ENCODE peak calls at places on chromosomes 6 and 20, in ten cellular contexts. L is NK-92 treated with Interleukin-12 subunit alpha and Interleukin-12 subunit beta, amount 100 ng/mL, for 24 hours; E is amygdala; G is CD8-positive, alpha-beta memory T cell; K is RPMI8226; V is effector CD4-positive, alpha-beta T cell; S is stimulated activated CD4-positive, alpha-beta T cell treated with anti-CD3 and anti-CD28 coated beads, Interleukin-1b, Interleukin-23, amount 100 ng/mL, for 4 hours; Y is upper lobe of right lung; C is EL; A is activated naive CD8-positive, alpha-beta T cell treated with anti-CD3 and anti-CD28 coated beads for 36 hours. M is an unnamed sample.

GRCh38 chr6:128784266-128784665 is 98.7 kb upstream of the LAMA2 start:
- DNase-seq in C (no peak), G (no peak), A (no peak), V (no peak), L (no peak), K (no peak), E (no peak), S (no peak), Y (no peak), M (no peak)

GRCh38 chr20:48406462-48407235 is 421.1 kb downstream of the PREX1 start:
- DNase-seq in S (no peak), V (no peak), G (no peak), Y (no peak), A (peak), L (no peak), E (no peak), K (no peak), C (no peak), M (no peak)

GRCh38 chr20:44643596-44644383 is 7.7 kb downstream of the ADA start:
- DNase-seq in V (peak), C (peak), S (no peak), L (no peak), A (peak), Y (peak), G (peak), K (peak), E (no peak), M (peak)

GRCh38 chr6:41406821-41407787 is 71.7 kb downstream of the NCR2 start:
- DNase-seq in V (no peak), S (no peak), G (no peak), K (peak), E (no peak), A (no peak), Y (peak), L (no peak), C (no peak), M (no peak)

GRCh38 chr6:13485923-13486557 is 1.4 kb downstream of the GFOD1 start:
- DNase-seq in E (no peak), L (peak), K (peak), S (peak), Y (peak), G (peak), V (peak), C (peak), A (peak), M (no peak)

GRCh38 chr6:4775591-4776492 is at the start of gene CDYL:
- DNase-seq in G (peak), Y (peak), A (peak), L (peak), E (peak), C (peak), V (peak), K (peak), S (peak), M (peak)

GRCh38 chr20:47181056-47181862 is 175.2 kb downstream of the ZMYND8 start:
- DNase-seq in C (peak), K (peak), E (no peak), L (no peak), A (no peak), Y (no peak), V (no peak), G (no peak), S (no peak), M (no peak)

GRCh38 chr6:49454787-49455709 is 8.0 kb downstream of the MMUT start:
- DNase-seq in S (no peak), E (no peak), K (peak), G (no peak), Y (no peak), V (no peak), A (no peak), C (no peak), L (no peak), M (no peak)

GRCh38 chr20:53281557-53282117 is 309.5 kb downstream of the TSHZ2 start:
- DNase-seq in K (no peak), V (no peak), Y (no peak), S (no peak), A (no peak), G (no peak), E (no peak), L (no peak), C (no peak), M (no peak)